ENCODE peak calls at places on chromosomes 12 and 14, in six cellular contexts. E, G, N, V, D and C are unnamed samples.

GRCh38 chr14:90140956-90141316 is 79.1 kb downstream of the KCNK13 start:
- DNase-seq in D (peak), G (no peak), N (no peak), E (no peak), V (no peak), C (no peak)

GRCh38 chr12:100348657-100349454 is 8.0 kb upstream of the SLC17A8 start:
- DNase-seq in G (no peak), E (no peak), D (peak), V (peak), N (no peak), C (no peak)

GRCh38 chr12:108099085-108099484 is 30.0 kb upstream of the WSCD2 start:
- DNase-seq in N (no peak), G (no peak), E (no peak), V (no peak), D (peak), C (no peak)

GRCh38 chr14:61360796-61361526 is 39.6 kb downstream of the PRKCH start:
- DNase-seq in N (no peak), D (no peak), E (no peak), G (no peak), V (no peak), C (no peak)

GRCh38 chr14:104993808-104994591 is 8.4 kb downstream of the CLBA1 start:
- DNase-seq in N (no peak), D (no peak), G (no peak), E (no peak), V (no peak), C (no peak)

GRCh38 chr14:22555573-22556011 is 33.4 kb downstream of the DAD1 start:
- DNase-seq in D (no peak), V (no peak), G (no peak), E (no peak), N (no peak), C (no peak)

GRCh38 chr12:116558280-116559079 is 701 bp upstream of the MAP1LC3B2 start:
- DNase-seq in D (no peak), N (no peak), V (no peak), G (no peak), E (no peak), C (no peak)

GRCh38 chr12:67827820-67828383 is 161.3 kb upstream of the IFNG-AS1 start:
- DNase-seq in G (no peak), E (no peak), V (peak), N (no peak), D (no peak), C (no peak)

GRCh38 chr12:106192659-106193403 is 54.1 kb upstream of the NUAK1 start:
- DNase-seq in G (no peak), D (no peak), E (no peak), V (no peak), N (no peak), C (no peak)

GRCh38 chr14:25552826-25553225 is 502.9 kb upstream of the STXBP6 start:
- DNase-seq in D (no peak), N (no peak), V (no peak), E (no peak), G (no peak), C (no peak)

GRCh38 chr14:67881225-67881624 is 61.6 kb downstream of the RAD51B start:
- DNase-seq in D (no peak), N (no peak), V (no peak), G (no peak), E (no peak), C (no peak)

GRCh38 chr12:123384318-123384993 is 524 bp downstream of the KMT5A start:
- DNase-seq in G (no peak), D (peak), V (no peak), N (no peak), E (peak), C (peak)

GRCh38 chr12:79531547-79531946 is 159.2 kb downstream of the PAWR start:
- DNase-seq in E (no peak), V (no peak), G (no peak), D (no peak), N (no peak), C (no peak)

GRCh38 chr12:109580272-109580671 is 6.7 kb downstream of the MVK start:
- DNase-seq in G (no peak), N (no peak), V (no peak), D (no peak), E (no peak), C (no peak)